ENCODE peak calls at places on chromosomes 16 and 17, in five cellular contexts. One of them, this sample, is unnamed. For H3K4me1, the result is how much of the 10 kb centered on the place peaks cover.

GRCh38 chr17:79183221-79184158 is 108.9 kb downstream of the ENGASE start:
- DNase-seq in prostate gland: no peak
- DNase-seq in A673: peak
- DNase-seq in endodermal cell: peak
- DNase-seq in H9: peak
- DNase-seq in this sample: peak

GRCh38 chr17:30104575-30105339 is 11.9 kb upstream of the NSRP1 start:
- DNase-seq in prostate gland: peak
- DNase-seq in A673: peak
- DNase-seq in endodermal cell: peak
- DNase-seq in H9: peak
- DNase-seq in this sample: peak

GRCh38 chr16:11232852-11233726 is 22.9 kb downstream of the SOCS1 start:
- DNase-seq in prostate gland: no peak
- DNase-seq in A673: no peak
- DNase-seq in endodermal cell: peak
- DNase-seq in H9: peak
- DNase-seq in this sample: no peak

GRCh38 chr16:56190903-56191806 is at the start of gene GNAO1:
- DNase-seq in prostate gland: peak
- DNase-seq in A673: peak
- DNase-seq in endodermal cell: peak
- DNase-seq in H9: peak
- DNase-seq in this sample: peak

GRCh38 chr17:71118039-71118438 is 948.7 kb downstream of the KCNJ2 start:
- DNase-seq in prostate gland: no peak
- DNase-seq in A673: no peak
- DNase-seq in endodermal cell: peak
- DNase-seq in H9: no peak
- DNase-seq in this sample: peak

GRCh38 chr17:52758481-52758880 is 600.0 kb upstream of the CA10 start:
- DNase-seq in prostate gland: no peak
- DNase-seq in A673: no peak
- DNase-seq in endodermal cell: no peak
- DNase-seq in H9: no peak
- DNase-seq in this sample: no peak

GRCh38 chr16:79599256-79599836 is 1.2 kb downstream of the MAF start:
- DNase-seq in prostate gland: peak
- DNase-seq in A673: no peak
- DNase-seq in endodermal cell: peak
- DNase-seq in H9: peak
- DNase-seq in this sample: peak

GRCh38 chr17:64765191-64765889 is 103.2 kb upstream of the SMURF2 start:
- DNase-seq in prostate gland: no peak
- DNase-seq in A673: no peak
- DNase-seq in endodermal cell: no peak
- DNase-seq in H9: no peak
- DNase-seq in this sample: no peak

GRCh38 chr16:54265558-54266213 is 20.9 kb downstream of the IRX3 start:
- DNase-seq in prostate gland: no peak
- DNase-seq in A673: no peak
- DNase-seq in endodermal cell: no peak
- DNase-seq in H9: peak
- DNase-seq in this sample: no peak

GRCh38 chr16:10859650-10860049 is 17.4 kb upstream of the CIITA start:
- DNase-seq in prostate gland: no peak
- DNase-seq in A673: no peak
- DNase-seq in endodermal cell: no peak
- DNase-seq in H9: no peak
- DNase-seq in this sample: no peak

GRCh38 chr16:50842589-50842988 is 100.7 kb downstream of the CYLD start:
- DNase-seq in prostate gland: no peak
- DNase-seq in A673: no peak
- DNase-seq in endodermal cell: no peak
- DNase-seq in H9: peak
- DNase-seq in this sample: no peak

GRCh38 chr17:27891841-27892240 is 1.3 kb downstream of the LYRM9 start:
- DNase-seq in prostate gland: no peak
- DNase-seq in A673: no peak
- DNase-seq in endodermal cell: no peak
- DNase-seq in H9: no peak
- DNase-seq in this sample: no peak

GRCh38 chr16:69465083-69465721 is 40.8 kb downstream of the CYB5B start:
- DNase-seq in prostate gland: no peak
- DNase-seq in A673: no peak
- DNase-seq in endodermal cell: no peak
- DNase-seq in H9: no peak
- DNase-seq in this sample: peak

GRCh38 chr16:87832759-87833502 is 36.4 kb downstream of the SLC7A5 start:
- DNase-seq in prostate gland: no peak
- DNase-seq in A673: no peak
- DNase-seq in endodermal cell: no peak
- DNase-seq in H9: no peak
- DNase-seq in this sample: no peak

GRCh38 chr17:17725853-17726720 is 44.8 kb downstream of the RAI1 start:
- DNase-seq in prostate gland: no peak
- DNase-seq in A673: no peak
- DNase-seq in endodermal cell: peak
- DNase-seq in H9: no peak
- DNase-seq in this sample: no peak

GRCh38 chr16:590165-590874 is 454 bp downstream of the RAB40C start:
- DNase-seq in prostate gland: no peak
- DNase-seq in A673: peak
- DNase-seq in endodermal cell: peak
- DNase-seq in H9: no peak
- DNase-seq in this sample: peak

GRCh38 chr16:22123146-22123545 is 30.8 kb downstream of the VWA3A start:
- DNase-seq in prostate gland: no peak
- DNase-seq in A673: peak
- DNase-seq in endodermal cell: no peak
- DNase-seq in H9: no peak
- DNase-seq in this sample: no peak

GRCh38 chr17:44970136-44970737 is 2.1 kb upstream of the C1QL1 start:
- DNase-seq in prostate gland: no peak
- DNase-seq in A673: peak
- DNase-seq in endodermal cell: peak
- DNase-seq in H9: peak
- DNase-seq in this sample: peak

GRCh38 chr16:85868495-85868894 is 30.5 kb upstream of the IRF8 start:
- DNase-seq in prostate gland: no peak
- DNase-seq in A673: no peak
- DNase-seq in endodermal cell: no peak
- DNase-seq in H9: no peak
- DNase-seq in this sample: no peak

GRCh38 chr17:48892940-48893645 is 506 bp downstream of the ATP5MC1 start:
- DNase-seq in prostate gland: no peak
- DNase-seq in A673: peak
- DNase-seq in endodermal cell: peak
- DNase-seq in H9: no peak
- DNase-seq in this sample: no peak

GRCh38 chr16:1953734-1954133 is 755 bp downstream of the RPL3L start:
- DNase-seq in prostate gland: no peak
- DNase-seq in A673: no peak
- DNase-seq in endodermal cell: peak
- DNase-seq in H9: no peak
- DNase-seq in this sample: no peak

GRCh38 chr17:19370493-19370960 is 7.8 kb upstream of the MAPK7 start:
- DNase-seq in prostate gland: no peak
- DNase-seq in A673: no peak
- DNase-seq in endodermal cell: peak
- DNase-seq in H9: no peak
- DNase-seq in this sample: no peak

GRCh38 chr16:67884684-67885083 is at the start of gene NRN1L:
- DNase-seq in prostate gland: peak
- DNase-seq in A673: peak
- DNase-seq in endodermal cell: peak
- DNase-seq in H9: peak
- DNase-seq in this sample: peak

GRCh38 chr17:63498621-63499195 is 21.8 kb downstream of the ACE start:
- DNase-seq in prostate gland: no peak
- DNase-seq in A673: no peak
- DNase-seq in endodermal cell: no peak
- DNase-seq in H9: no peak
- DNase-seq in this sample: no peak

GRCh38 chr16:24988137-24988535 is 27.0 kb downstream of the ARHGAP17 start:
- DNase-seq in prostate gland: no peak
- DNase-seq in A673: no peak
- DNase-seq in endodermal cell: no peak
- DNase-seq in H9: no peak
- DNase-seq in this sample: no peak

GRCh38 chr16:8935989-8936388 is 27.7 kb downstream of the USP7 start:
- DNase-seq in prostate gland: no peak
- DNase-seq in A673: no peak
- DNase-seq in endodermal cell: peak
- DNase-seq in H9: peak
- DNase-seq in this sample: no peak

GRCh38 chr16:1771072-1771863 is at the start of gene NME3:
- DNase-seq in prostate gland: peak
- DNase-seq in A673: peak
- DNase-seq in endodermal cell: peak
- DNase-seq in H9: peak
- DNase-seq in this sample: peak

GRCh38 chr17:75676461-75676860 is 9.3 kb downstream of the SAP30BP start:
- DNase-seq in prostate gland: no peak
- DNase-seq in A673: no peak
- DNase-seq in endodermal cell: no peak
- DNase-seq in H9: no peak
- DNase-seq in this sample: no peak

GRCh38 chr16:6643083-6643686 is 689.5 kb upstream of the RBFOX1 start:
- DNase-seq in prostate gland: peak
- DNase-seq in A673: peak
- DNase-seq in endodermal cell: peak
- DNase-seq in H9: peak
- DNase-seq in this sample: peak

GRCh38 chr16:89119161-89119621 is 25.5 kb downstream of the ACSF3 start:
- DNase-seq in prostate gland: no peak
- DNase-seq in A673: no peak
- DNase-seq in endodermal cell: no peak
- DNase-seq in H9: no peak
- DNase-seq in this sample: no peak

GRCh38 chr17:21125862-21126261 is 902 bp upstream of the DHRS7B start:
- DNase-seq in prostate gland: no peak
- DNase-seq in A673: peak
- DNase-seq in endodermal cell: no peak
- DNase-seq in H9: no peak
- DNase-seq in this sample: no peak

GRCh38 chr17:38453951-38454421 is 25.7 kb downstream of the ARHGAP23 start:
- DNase-seq in prostate gland: peak
- DNase-seq in A673: peak
- DNase-seq in endodermal cell: peak
- DNase-seq in H9: no peak
- DNase-seq in this sample: peak
- H3K4me1 ChIP-seq in prostate gland: under half
- H3K4me1 ChIP-seq in A673: under half
- H3K4me1 ChIP-seq in endodermal cell: under half
- H3K4me1 ChIP-seq in H9: under half
- H3K4me1 ChIP-seq in this sample: under half

GRCh38 chr17:81277421-81277820 is 17.7 kb downstream of the SLC38A10 start:
- DNase-seq in prostate gland: peak
- DNase-seq in A673: no peak
- DNase-seq in endodermal cell: no peak
- DNase-seq in H9: no peak
- DNase-seq in this sample: peak
- H3K27ac ChIP-seq in prostate gland: peak
- H3K27ac ChIP-seq in A673: no peak
- H3K27ac ChIP-seq in endodermal cell: no peak
- H3K27ac ChIP-seq in H9: no peak
- H3K27ac ChIP-seq in this sample: no peak

GRCh38 chr17:77145209-77145608 is 4.4 kb downstream of the SEC14L1 start:
- DNase-seq in prostate gland: no peak
- DNase-seq in A673: no peak
- DNase-seq in endodermal cell: no peak
- DNase-seq in H9: no peak
- DNase-seq in this sample: no peak

GRCh38 chr17:77145635-77146632 is 5.2 kb downstream of the SEC14L1 start:
- DNase-seq in prostate gland: peak
- DNase-seq in A673: no peak
- DNase-seq in endodermal cell: peak
- DNase-seq in H9: peak
- DNase-seq in this sample: peak

GRCh38 chr17:77147357-77147801 is 6.6 kb downstream of the SEC14L1 start:
- DNase-seq in prostate gland: no peak
- DNase-seq in A673: no peak
- DNase-seq in endodermal cell: no peak
- DNase-seq in H9: no peak
- DNase-seq in this sample: no peak

GRCh38 chr17:77148109-77148958 is 7.6 kb downstream of the SEC14L1 start:
- DNase-seq in prostate gland: no peak
- DNase-seq in A673: no peak
- DNase-seq in endodermal cell: no peak
- DNase-seq in H9: no peak
- DNase-seq in this sample: no peak

GRCh38 chr17:77146882-77147281 is 6.1 kb downstream of the SEC14L1 start:
- DNase-seq in prostate gland: no peak
- DNase-seq in A673: no peak
- DNase-seq in endodermal cell: peak
- DNase-seq in H9: peak
- DNase-seq in this sample: no peak
- TF ChIP-seq CTCF in prostate gland: no peak
- TF ChIP-seq CTCF in A673: no peak
- TF ChIP-seq CTCF in endodermal cell: peak
- TF ChIP-seq CTCF in H9: no peak
- TF ChIP-seq CTCF in this sample: no peak

GRCh38 chr17:57370583-57370982 is 114.3 kb downstream of the MSI2 start:
- DNase-seq in prostate gland: no peak
- DNase-seq in A673: no peak
- DNase-seq in endodermal cell: no peak
- DNase-seq in H9: no peak
- DNase-seq in this sample: no peak

GRCh38 chr17:57370051-57370581 is 113.8 kb downstream of the MSI2 start:
- DNase-seq in prostate gland: no peak
- DNase-seq in A673: no peak
- DNase-seq in endodermal cell: no peak
- DNase-seq in H9: no peak
- DNase-seq in this sample: peak

GRCh38 chr17:57372156-57372555 is 115.8 kb downstream of the MSI2 start:
- DNase-seq in prostate gland: no peak
- DNase-seq in A673: no peak
- DNase-seq in endodermal cell: no peak
- DNase-seq in H9: no peak
- DNase-seq in this sample: no peak

GRCh38 chr17:57368637-57369336 is 112.5 kb downstream of the MSI2 start:
- DNase-seq in prostate gland: no peak
- DNase-seq in A673: no peak
- DNase-seq in endodermal cell: no peak
- DNase-seq in H9: no peak
- DNase-seq in this sample: no peak

DNA sequence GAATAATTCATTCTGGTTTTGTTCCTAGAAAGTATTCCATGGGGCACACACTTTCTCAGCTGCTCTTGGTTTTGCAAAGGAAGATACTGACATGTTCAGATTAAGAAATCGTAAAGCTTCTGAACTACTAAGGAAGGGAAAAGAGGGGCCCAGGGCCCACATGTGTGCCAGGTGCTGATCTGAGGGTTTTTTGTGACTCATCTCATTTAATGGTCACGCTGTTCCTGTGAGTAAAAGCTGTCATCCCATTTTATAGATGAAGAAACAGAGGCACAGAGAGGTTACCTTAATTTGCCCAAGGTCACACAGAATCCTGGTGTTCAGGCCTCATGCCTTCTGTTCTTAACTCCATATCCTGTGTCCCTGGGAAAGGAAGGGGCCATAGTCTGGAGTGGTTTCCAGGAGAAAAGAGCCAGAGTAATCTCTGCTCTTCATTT is 113.2 kb downstream of the MSI2 start:
- DNase-seq in prostate gland: no peak
- DNase-seq in A673: no peak
- DNase-seq in endodermal cell: no peak
- DNase-seq in H9: no peak
- DNase-seq in this sample: peak
- H3K4me1 ChIP-seq in prostate gland: under half
- H3K4me1 ChIP-seq in A673: under half
- H3K4me1 ChIP-seq in endodermal cell: under half
- H3K4me1 ChIP-seq in H9: under half
- H3K4me1 ChIP-seq in this sample: under half